ENCODE peak calls at places on chromosome 10, in six cellular contexts. One of them, this sample, is unnamed.

GRCh38 chr10:13095929-13096328 is 4.0 kb upstream of the OPTN start:
- DNase-seq in T-helper 9 cell: no peak
- DNase-seq in cortex of kidney: no peak
- DNase-seq in substantia nigra: no peak
- DNase-seq in GM10248: no peak
- DNase-seq in activated gamma-delta T cell treated with anti-CD3 and anti-CD28 coated beads, Interleukin-2, amount 50 U/mL, for 16 hours: no peak
- DNase-seq in this sample: no peak

GRCh38 chr10:112000466-112000865 is 183.1 kb downstream of the GPAM start:
- DNase-seq in substantia nigra: no peak
- DNase-seq in GM10248: no peak
- DNase-seq in T-helper 9 cell: no peak
- DNase-seq in cortex of kidney: no peak
- DNase-seq in activated gamma-delta T cell treated with anti-CD3 and anti-CD28 coated beads, Interleukin-2, amount 50 U/mL, for 16 hours: no peak
- DNase-seq in this sample: no peak

GRCh38 chr10:72625276-72625607 is 637 bp downstream of the MICU1 start:
- DNase-seq in cortex of kidney: no peak
- DNase-seq in GM10248: no peak
- DNase-seq in T-helper 9 cell: no peak
- DNase-seq in substantia nigra: no peak
- DNase-seq in activated gamma-delta T cell treated with anti-CD3 and anti-CD28 coated beads, Interleukin-2, amount 50 U/mL, for 16 hours: no peak
- DNase-seq in this sample: no peak

GRCh38 chr10:107492389-107492788 is 327.9 kb upstream of the SORCS1 start:
- DNase-seq in substantia nigra: no peak
- DNase-seq in activated gamma-delta T cell treated with anti-CD3 and anti-CD28 coated beads, Interleukin-2, amount 50 U/mL, for 16 hours: no peak
- DNase-seq in GM10248: no peak
- DNase-seq in T-helper 9 cell: no peak
- DNase-seq in cortex of kidney: no peak
- DNase-seq in this sample: no peak

GRCh38 chr10:99836711-99837110 is 54.3 kb downstream of the ABCC2 start:
- DNase-seq in substantia nigra: no peak
- DNase-seq in T-helper 9 cell: no peak
- DNase-seq in activated gamma-delta T cell treated with anti-CD3 and anti-CD28 coated beads, Interleukin-2, amount 50 U/mL, for 16 hours: no peak
- DNase-seq in GM10248: no peak
- DNase-seq in cortex of kidney: no peak
- DNase-seq in this sample: no peak

GRCh38 chr10:49415846-49416245 is 20.0 kb upstream of the DRGX start:
- DNase-seq in cortex of kidney: no peak
- DNase-seq in T-helper 9 cell: no peak
- DNase-seq in GM10248: no peak
- DNase-seq in activated gamma-delta T cell treated with anti-CD3 and anti-CD28 coated beads, Interleukin-2, amount 50 U/mL, for 16 hours: no peak
- DNase-seq in substantia nigra: no peak
- DNase-seq in this sample: no peak

GRCh38 chr10:80444646-80445319 is 9.3 kb upstream of the TSPAN14 start:
- DNase-seq in T-helper 9 cell: peak
- DNase-seq in cortex of kidney: no peak
- DNase-seq in substantia nigra: no peak
- DNase-seq in activated gamma-delta T cell treated with anti-CD3 and anti-CD28 coated beads, Interleukin-2, amount 50 U/mL, for 16 hours: no peak
- DNase-seq in GM10248: peak
- DNase-seq in this sample: peak

GRCh38 chr10:387949-388660 is 252.8 kb downstream of the ZMYND11 start:
- DNase-seq in GM10248: no peak
- DNase-seq in substantia nigra: no peak
- DNase-seq in cortex of kidney: no peak
- DNase-seq in T-helper 9 cell: no peak
- DNase-seq in activated gamma-delta T cell treated with anti-CD3 and anti-CD28 coated beads, Interleukin-2, amount 50 U/mL, for 16 hours: no peak
- DNase-seq in this sample: no peak

GRCh38 chr10:98667081-98667480 is 220.3 kb upstream of the HPS1 start:
- DNase-seq in cortex of kidney: no peak
- DNase-seq in substantia nigra: no peak
- DNase-seq in activated gamma-delta T cell treated with anti-CD3 and anti-CD28 coated beads, Interleukin-2, amount 50 U/mL, for 16 hours: no peak
- DNase-seq in T-helper 9 cell: no peak
- DNase-seq in GM10248: no peak
- DNase-seq in this sample: no peak

GRCh38 chr10:123574299-123574698 is 91.9 kb upstream of the GPR26 start:
- DNase-seq in GM10248: no peak
- DNase-seq in substantia nigra: no peak
- DNase-seq in T-helper 9 cell: no peak
- DNase-seq in cortex of kidney: no peak
- DNase-seq in activated gamma-delta T cell treated with anti-CD3 and anti-CD28 coated beads, Interleukin-2, amount 50 U/mL, for 16 hours: no peak
- DNase-seq in this sample: no peak

GRCh38 chr10:110368002-110368401 is 63.3 kb upstream of the SMNDC1 start:
- DNase-seq in GM10248: peak
- DNase-seq in activated gamma-delta T cell treated with anti-CD3 and anti-CD28 coated beads, Interleukin-2, amount 50 U/mL, for 16 hours: no peak
- DNase-seq in T-helper 9 cell: no peak
- DNase-seq in substantia nigra: no peak
- DNase-seq in cortex of kidney: no peak
- DNase-seq in this sample: no peak

GRCh38 chr10:396107-396506 is 260.9 kb downstream of the ZMYND11 start:
- DNase-seq in GM10248: no peak
- DNase-seq in activated gamma-delta T cell treated with anti-CD3 and anti-CD28 coated beads, Interleukin-2, amount 50 U/mL, for 16 hours: no peak
- DNase-seq in cortex of kidney: no peak
- DNase-seq in T-helper 9 cell: no peak
- DNase-seq in substantia nigra: no peak
- DNase-seq in this sample: no peak

GRCh38 chr10:1677307-1677939 is 59.9 kb downstream of the ADARB2 start:
- DNase-seq in GM10248: no peak
- DNase-seq in T-helper 9 cell: no peak
- DNase-seq in activated gamma-delta T cell treated with anti-CD3 and anti-CD28 coated beads, Interleukin-2, amount 50 U/mL, for 16 hours: no peak
- DNase-seq in cortex of kidney: no peak
- DNase-seq in substantia nigra: no peak
- DNase-seq in this sample: no peak

GRCh38 chr10:118590334-118590733 is 5.1 kb downstream of the PRLHR start:
- DNase-seq in activated gamma-delta T cell treated with anti-CD3 and anti-CD28 coated beads, Interleukin-2, amount 50 U/mL, for 16 hours: no peak
- DNase-seq in cortex of kidney: no peak
- DNase-seq in T-helper 9 cell: no peak
- DNase-seq in GM10248: no peak
- DNase-seq in substantia nigra: no peak
- DNase-seq in this sample: peak

GRCh38 chr10:124349993-124350280 is 68.8 kb downstream of the OAT start:
- DNase-seq in GM10248: no peak
- DNase-seq in substantia nigra: no peak
- DNase-seq in T-helper 9 cell: no peak
- DNase-seq in cortex of kidney: no peak
- DNase-seq in activated gamma-delta T cell treated with anti-CD3 and anti-CD28 coated beads, Interleukin-2, amount 50 U/mL, for 16 hours: no peak
- DNase-seq in this sample: no peak

GRCh38 chr10:11919271-11919670 is 96.1 kb downstream of the PROSER2 start:
- DNase-seq in substantia nigra: no peak
- DNase-seq in activated gamma-delta T cell treated with anti-CD3 and anti-CD28 coated beads, Interleukin-2, amount 50 U/mL, for 16 hours: no peak
- DNase-seq in GM10248: no peak
- DNase-seq in T-helper 9 cell: no peak
- DNase-seq in cortex of kidney: no peak
- DNase-seq in this sample: no peak

GRCh38 chr10:79054203-79055099 is 14.3 kb upstream of the ZMIZ1 start:
- DNase-seq in cortex of kidney: no peak
- DNase-seq in activated gamma-delta T cell treated with anti-CD3 and anti-CD28 coated beads, Interleukin-2, amount 50 U/mL, for 16 hours: no peak
- DNase-seq in substantia nigra: no peak
- DNase-seq in T-helper 9 cell: no peak
- DNase-seq in GM10248: no peak
- DNase-seq in this sample: no peak

GRCh38 chr10:27911645-27912044 is 87.2 kb downstream of the ODAD2 start:
- DNase-seq in GM10248: no peak
- DNase-seq in cortex of kidney: no peak
- DNase-seq in activated gamma-delta T cell treated with anti-CD3 and anti-CD28 coated beads, Interleukin-2, amount 50 U/mL, for 16 hours: no peak
- DNase-seq in substantia nigra: no peak
- DNase-seq in T-helper 9 cell: no peak
- DNase-seq in this sample: no peak

GRCh38 chr10:97200616-97201015 is 14.9 kb upstream of the SLIT1 start:
- DNase-seq in GM10248: no peak
- DNase-seq in cortex of kidney: no peak
- DNase-seq in substantia nigra: no peak
- DNase-seq in T-helper 9 cell: no peak
- DNase-seq in activated gamma-delta T cell treated with anti-CD3 and anti-CD28 coated beads, Interleukin-2, amount 50 U/mL, for 16 hours: no peak
- DNase-seq in this sample: no peak

GRCh38 chr10:92573091-92573797 is 649 bp downstream of the IDE start:
- DNase-seq in substantia nigra: no peak
- DNase-seq in activated gamma-delta T cell treated with anti-CD3 and anti-CD28 coated beads, Interleukin-2, amount 50 U/mL, for 16 hours: no peak
- DNase-seq in T-helper 9 cell: peak
- DNase-seq in GM10248: peak
- DNase-seq in cortex of kidney: no peak
- DNase-seq in this sample: no peak

GRCh38 chr10:62323751-62324150 is 50.4 kb upstream of the ZNF365 start:
- DNase-seq in GM10248: no peak
- DNase-seq in T-helper 9 cell: no peak
- DNase-seq in activated gamma-delta T cell treated with anti-CD3 and anti-CD28 coated beads, Interleukin-2, amount 50 U/mL, for 16 hours: no peak
- DNase-seq in substantia nigra: no peak
- DNase-seq in cortex of kidney: no peak
- DNase-seq in this sample: no peak

GRCh38 chr10:78450807-78451485 is 417.3 kb downstream of the RPS24 start:
- DNase-seq in substantia nigra: no peak
- DNase-seq in cortex of kidney: no peak
- DNase-seq in GM10248: no peak
- DNase-seq in T-helper 9 cell: no peak
- DNase-seq in activated gamma-delta T cell treated with anti-CD3 and anti-CD28 coated beads, Interleukin-2, amount 50 U/mL, for 16 hours: no peak
- DNase-seq in this sample: no peak

GRCh38 chr10:1600861-1601260 is 136.5 kb downstream of the ADARB2 start:
- DNase-seq in cortex of kidney: no peak
- DNase-seq in substantia nigra: no peak
- DNase-seq in T-helper 9 cell: no peak
- DNase-seq in GM10248: no peak
- DNase-seq in activated gamma-delta T cell treated with anti-CD3 and anti-CD28 coated beads, Interleukin-2, amount 50 U/mL, for 16 hours: no peak
- DNase-seq in this sample: no peak

GRCh38 chr10:67837519-67838314 is at the start of gene DNAJC12:
- DNase-seq in substantia nigra: no peak
- DNase-seq in GM10248: peak
- DNase-seq in activated gamma-delta T cell treated with anti-CD3 and anti-CD28 coated beads, Interleukin-2, amount 50 U/mL, for 16 hours: no peak
- DNase-seq in T-helper 9 cell: no peak
- DNase-seq in cortex of kidney: no peak
- DNase-seq in this sample: no peak

GRCh38 chr10:70974351-70974901 is 86.1 kb upstream of the PCBD1 start:
- DNase-seq in T-helper 9 cell: no peak
- DNase-seq in substantia nigra: no peak
- DNase-seq in GM10248: no peak
- DNase-seq in cortex of kidney: no peak
- DNase-seq in activated gamma-delta T cell treated with anti-CD3 and anti-CD28 coated beads, Interleukin-2, amount 50 U/mL, for 16 hours: no peak
- DNase-seq in this sample: no peak

GRCh38 chr10:6473901-6474370 is 106.1 kb downstream of the PRKCQ start:
- DNase-seq in activated gamma-delta T cell treated with anti-CD3 and anti-CD28 coated beads, Interleukin-2, amount 50 U/mL, for 16 hours: no peak
- DNase-seq in T-helper 9 cell: no peak
- DNase-seq in substantia nigra: no peak
- DNase-seq in GM10248: peak
- DNase-seq in cortex of kidney: no peak
- DNase-seq in this sample: no peak

GRCh38 chr10:110426294-110427153 is 71.2 kb upstream of the DUSP5 start:
- DNase-seq in cortex of kidney: no peak
- DNase-seq in T-helper 9 cell: no peak
- DNase-seq in GM10248: no peak
- DNase-seq in substantia nigra: no peak
- DNase-seq in activated gamma-delta T cell treated with anti-CD3 and anti-CD28 coated beads, Interleukin-2, amount 50 U/mL, for 16 hours: no peak
- DNase-seq in this sample: no peak

GRCh38 chr10:95909591-95909990 is 1.8 kb downstream of the CC2D2B start:
- DNase-seq in activated gamma-delta T cell treated with anti-CD3 and anti-CD28 coated beads, Interleukin-2, amount 50 U/mL, for 16 hours: no peak
- DNase-seq in cortex of kidney: no peak
- DNase-seq in substantia nigra: no peak
- DNase-seq in T-helper 9 cell: no peak
- DNase-seq in GM10248: no peak
- DNase-seq in this sample: no peak

GRCh38 chr10:88642991-88643390 is 21.3 kb upstream of the LIPF start:
- DNase-seq in activated gamma-delta T cell treated with anti-CD3 and anti-CD28 coated beads, Interleukin-2, amount 50 U/mL, for 16 hours: no peak
- DNase-seq in T-helper 9 cell: no peak
- DNase-seq in cortex of kidney: no peak
- DNase-seq in substantia nigra: no peak
- DNase-seq in GM10248: no peak
- DNase-seq in this sample: no peak

GRCh38 chr10:70144372-70145110 is 2.0 kb downstream of the TYSND1 start:
- DNase-seq in activated gamma-delta T cell treated with anti-CD3 and anti-CD28 coated beads, Interleukin-2, amount 50 U/mL, for 16 hours: no peak
- DNase-seq in T-helper 9 cell: no peak
- DNase-seq in substantia nigra: no peak
- DNase-seq in GM10248: no peak
- DNase-seq in cortex of kidney: no peak
- DNase-seq in this sample: no peak

GRCh38 chr10:108582387-108582786 is 1340.9 kb downstream of the XPNPEP1 start:
- DNase-seq in activated gamma-delta T cell treated with anti-CD3 and anti-CD28 coated beads, Interleukin-2, amount 50 U/mL, for 16 hours: no peak
- DNase-seq in T-helper 9 cell: no peak
- DNase-seq in cortex of kidney: no peak
- DNase-seq in substantia nigra: no peak
- DNase-seq in GM10248: no peak
- DNase-seq in this sample: no peak

GRCh38 chr10:79116801-79117723 is 48.3 kb downstream of the ZMIZ1 start:
- DNase-seq in T-helper 9 cell: no peak
- DNase-seq in GM10248: peak
- DNase-seq in cortex of kidney: no peak
- DNase-seq in substantia nigra: no peak
- DNase-seq in activated gamma-delta T cell treated with anti-CD3 and anti-CD28 coated beads, Interleukin-2, amount 50 U/mL, for 16 hours: no peak
- DNase-seq in this sample: no peak

GRCh38 chr10:28677889-28678686 is 767 bp downstream of the BAMBI start:
- DNase-seq in T-helper 9 cell: peak
- DNase-seq in activated gamma-delta T cell treated with anti-CD3 and anti-CD28 coated beads, Interleukin-2, amount 50 U/mL, for 16 hours: no peak
- DNase-seq in GM10248: no peak
- DNase-seq in cortex of kidney: no peak
- DNase-seq in substantia nigra: no peak
- DNase-seq in this sample: no peak

GRCh38 chr10:78857193-78857592 is 211.6 kb upstream of the ZMIZ1 start:
- DNase-seq in T-helper 9 cell: no peak
- DNase-seq in cortex of kidney: no peak
- DNase-seq in GM10248: no peak
- DNase-seq in activated gamma-delta T cell treated with anti-CD3 and anti-CD28 coated beads, Interleukin-2, amount 50 U/mL, for 16 hours: no peak
- DNase-seq in substantia nigra: no peak
- DNase-seq in this sample: no peak

GRCh38 chr10:104580774-104581675 is 60.1 kb upstream of the SORCS3 start:
- DNase-seq in activated gamma-delta T cell treated with anti-CD3 and anti-CD28 coated beads, Interleukin-2, amount 50 U/mL, for 16 hours: peak
- DNase-seq in substantia nigra: no peak
- DNase-seq in GM10248: peak
- DNase-seq in T-helper 9 cell: peak
- DNase-seq in cortex of kidney: no peak
- DNase-seq in this sample: peak

GRCh38 chr10:18400201-18400910 is 251.0 kb downstream of the NSUN6 start:
- DNase-seq in GM10248: peak
- DNase-seq in activated gamma-delta T cell treated with anti-CD3 and anti-CD28 coated beads, Interleukin-2, amount 50 U/mL, for 16 hours: no peak
- DNase-seq in T-helper 9 cell: no peak
- DNase-seq in cortex of kidney: no peak
- DNase-seq in substantia nigra: no peak
- DNase-seq in this sample: no peak

GRCh38 chr10:120423350-120424197 is 33.5 kb upstream of the PLPP4 start:
- DNase-seq in activated gamma-delta T cell treated with anti-CD3 and anti-CD28 coated beads, Interleukin-2, amount 50 U/mL, for 16 hours: no peak
- DNase-seq in GM10248: peak
- DNase-seq in substantia nigra: no peak
- DNase-seq in T-helper 9 cell: no peak
- DNase-seq in cortex of kidney: no peak
- DNase-seq in this sample: peak

GRCh38 chr10:28920091-28920490 is 242.8 kb downstream of the BAMBI start:
- DNase-seq in GM10248: no peak
- DNase-seq in cortex of kidney: no peak
- DNase-seq in T-helper 9 cell: no peak
- DNase-seq in substantia nigra: no peak
- DNase-seq in activated gamma-delta T cell treated with anti-CD3 and anti-CD28 coated beads, Interleukin-2, amount 50 U/mL, for 16 hours: no peak
- DNase-seq in this sample: no peak

GRCh38 chr10:69499726-69500689 is 48.7 kb downstream of the TSPAN15 start:
- DNase-seq in GM10248: no peak
- DNase-seq in T-helper 9 cell: no peak
- DNase-seq in cortex of kidney: no peak
- DNase-seq in activated gamma-delta T cell treated with anti-CD3 and anti-CD28 coated beads, Interleukin-2, amount 50 U/mL, for 16 hours: no peak
- DNase-seq in substantia nigra: no peak
- DNase-seq in this sample: no peak

GRCh38 chr10:31584789-31585406 is 265.9 kb downstream of the ZEB1 start:
- DNase-seq in cortex of kidney: no peak
- DNase-seq in activated gamma-delta T cell treated with anti-CD3 and anti-CD28 coated beads, Interleukin-2, amount 50 U/mL, for 16 hours: no peak
- DNase-seq in GM10248: no peak
- DNase-seq in substantia nigra: no peak
- DNase-seq in T-helper 9 cell: no peak
- DNase-seq in this sample: no peak